ENCODE peak calls at places on chromosomes 1 and 21, in four cellular contexts. F is posterior cingulate gyrus, A is B cell, X is amniotic stem cell. Z is an unnamed sample.

GRCh38 chr1:24770891-24771290 is 25.6 kb downstream of the CLIC4 start:
- DNase-seq in F (no peak), A (no peak), X (no peak), Z (no peak)

GRCh38 chr21:45306832-45307571 is 19.3 kb upstream of the POFUT2 start:
- DNase-seq in F (peak), A (no peak), X (no peak), Z (peak)

GRCh38 chr1:36384542-36385409 is 948 bp downstream of the STK40 start:
- DNase-seq in F (peak), A (no peak), X (no peak), Z (peak)

GRCh38 chr1:42993631-42994121 is 35.0 kb upstream of the SLC2A1 start:
- DNase-seq in F (no peak), A (peak), X (no peak), Z (peak)

GRCh38 chr1:246788895-246789338 is 64.7 kb downstream of the SCCPDH start:
- DNase-seq in F (no peak), A (no peak), X (no peak), Z (no peak)

GRCh38 chr1:233843523-233844204 is 60.8 kb upstream of the SLC35F3 start:
- DNase-seq in F (no peak), A (no peak), X (no peak), Z (no peak)

GRCh38 chr1:214123061-214123784 is 135.4 kb downstream of the PROX1 start:
- DNase-seq in F (peak), A (peak), X (peak), Z (no peak)

GRCh38 chr1:58902830-58903229 is 119.0 kb upstream of the JUN start:
- DNase-seq in F (no peak), A (no peak), X (no peak), Z (no peak)

GRCh38 chr1:39849203-39849602 is 34.1 kb downstream of the TRIT1 start:
- DNase-seq in F (no peak), A (no peak), X (no peak), Z (no peak)

GRCh38 chr1:162543228-162543627 is 18.3 kb upstream of the UAP1 start:
- DNase-seq in F (no peak), A (no peak), X (no peak), Z (no peak)

GRCh38 chr21:46634427-46634826 is 1.0 kb upstream of the PRMT2 start:
- DNase-seq in F (no peak), A (no peak), X (no peak), Z (no peak)

GRCh38 chr1:14539953-14540563 is 58.4 kb upstream of the KAZN start:
- DNase-seq in F (no peak), A (no peak), X (no peak), Z (no peak)

GRCh38 chr1:228735871-228736586 is 750 bp downstream of the RHOU start:
- DNase-seq in F (no peak), A (no peak), X (no peak), Z (peak)

GRCh38 chr1:39852214-39852791 is 31.0 kb downstream of the TRIT1 start:
- DNase-seq in F (no peak), A (no peak), X (no peak), Z (no peak)

GRCh38 chr1:183578846-183579245 is 11.4 kb downstream of the NCF2 start:
- DNase-seq in F (no peak), A (no peak), X (no peak), Z (no peak)

Z was measured in gastrocnemius medialis.